ENCODE peak calls at places on chromosomes 3 and 15, in four cellular contexts. One of them, this sample, is unnamed.

GRCh38 chr3:88628901-88629300 is 478.5 kb upstream of the EPHA3 start:
- DNase-seq in HCEC 1CT: no peak
- DNase-seq in stimulated activated CD8-positive, alpha-beta memory T cell treated with anti-CD3 and anti-CD28 coated beads, Interleukin-15, amount 100 ng/mL, for 48 hours: no peak
- DNase-seq in right lobe of liver: no peak
- DNase-seq in this sample: no peak

GRCh38 chr3:127722928-127723603 is 50.3 kb downstream of the ABTB1 start:
- DNase-seq in stimulated activated CD8-positive, alpha-beta memory T cell treated with anti-CD3 and anti-CD28 coated beads, Interleukin-15, amount 100 ng/mL, for 48 hours: no peak
- DNase-seq in right lobe of liver: no peak
- DNase-seq in HCEC 1CT: no peak
- DNase-seq in this sample: no peak

GRCh38 chr3:107221856-107222255 is 155.4 kb upstream of the CCDC54 start:
- DNase-seq in HCEC 1CT: peak; percentile 61
- DNase-seq in stimulated activated CD8-positive, alpha-beta memory T cell treated with anti-CD3 and anti-CD28 coated beads, Interleukin-15, amount 100 ng/mL, for 48 hours: no peak
- DNase-seq in right lobe of liver: no peak
- DNase-seq in this sample: peak; percentile 79

GRCh38 chr15:63027646-63028045 is 14.9 kb upstream of the TPM1 start:
- DNase-seq in right lobe of liver: no peak
- DNase-seq in stimulated activated CD8-positive, alpha-beta memory T cell treated with anti-CD3 and anti-CD28 coated beads, Interleukin-15, amount 100 ng/mL, for 48 hours: no peak
- DNase-seq in HCEC 1CT: no peak
- DNase-seq in this sample: no peak

GRCh38 chr3:122082357-122082756 is 27.2 kb downstream of the CD86 start:
- DNase-seq in stimulated activated CD8-positive, alpha-beta memory T cell treated with anti-CD3 and anti-CD28 coated beads, Interleukin-15, amount 100 ng/mL, for 48 hours: no peak
- DNase-seq in right lobe of liver: no peak
- DNase-seq in HCEC 1CT: no peak
- DNase-seq in this sample: no peak

GRCh38 chr3:167493240-167493639 is 19.4 kb upstream of the SERPINI2 start:
- DNase-seq in right lobe of liver: no peak
- DNase-seq in HCEC 1CT: no peak
- DNase-seq in stimulated activated CD8-positive, alpha-beta memory T cell treated with anti-CD3 and anti-CD28 coated beads, Interleukin-15, amount 100 ng/mL, for 48 hours: no peak
- DNase-seq in this sample: no peak

GRCh38 chr15:55897560-55898336 is 95.7 kb downstream of the NEDD4 start:
- DNase-seq in stimulated activated CD8-positive, alpha-beta memory T cell treated with anti-CD3 and anti-CD28 coated beads, Interleukin-15, amount 100 ng/mL, for 48 hours: no peak
- DNase-seq in right lobe of liver: peak; percentile 53
- DNase-seq in HCEC 1CT: peak; percentile 83
- DNase-seq in this sample: peak; percentile 74

GRCh38 chr3:62601238-62601856 is 228.0 kb upstream of the FEZF2 start:
- DNase-seq in stimulated activated CD8-positive, alpha-beta memory T cell treated with anti-CD3 and anti-CD28 coated beads, Interleukin-15, amount 100 ng/mL, for 48 hours: no peak
- DNase-seq in HCEC 1CT: peak; percentile 97
- DNase-seq in right lobe of liver: no peak
- DNase-seq in this sample: peak; percentile 80

GRCh38 chr3:148329481-148330220 is 368.1 kb upstream of the AGTR1 start:
- DNase-seq in stimulated activated CD8-positive, alpha-beta memory T cell treated with anti-CD3 and anti-CD28 coated beads, Interleukin-15, amount 100 ng/mL, for 48 hours: no peak
- DNase-seq in HCEC 1CT: peak; percentile 58
- DNase-seq in right lobe of liver: no peak
- DNase-seq in this sample: peak; percentile 28

GRCh38 chr3:4079354-4080180 is 223.6 kb upstream of the SETMAR start:
- DNase-seq in right lobe of liver: no peak
- DNase-seq in HCEC 1CT: no peak
- DNase-seq in stimulated activated CD8-positive, alpha-beta memory T cell treated with anti-CD3 and anti-CD28 coated beads, Interleukin-15, amount 100 ng/mL, for 48 hours: no peak
- DNase-seq in this sample: no peak

GRCh38 chr15:94177112-94177511 is 54.2 kb upstream of the MCTP2 start:
- DNase-seq in right lobe of liver: no peak
- DNase-seq in stimulated activated CD8-positive, alpha-beta memory T cell treated with anti-CD3 and anti-CD28 coated beads, Interleukin-15, amount 100 ng/mL, for 48 hours: no peak
- DNase-seq in HCEC 1CT: no peak
- DNase-seq in this sample: no peak

GRCh38 chr3:43307226-43307625 is 20.9 kb downstream of the SNRK start:
- DNase-seq in stimulated activated CD8-positive, alpha-beta memory T cell treated with anti-CD3 and anti-CD28 coated beads, Interleukin-15, amount 100 ng/mL, for 48 hours: no peak
- DNase-seq in HCEC 1CT: peak; percentile 74
- DNase-seq in right lobe of liver: no peak
- DNase-seq in this sample: no peak

GRCh38 chr3:180420804-180421203 is 181.2 kb upstream of the TTC14 start:
- DNase-seq in right lobe of liver: no peak
- DNase-seq in stimulated activated CD8-positive, alpha-beta memory T cell treated with anti-CD3 and anti-CD28 coated beads, Interleukin-15, amount 100 ng/mL, for 48 hours: no peak
- DNase-seq in HCEC 1CT: peak; percentile 81
- DNase-seq in this sample: peak; percentile 16

GRCh38 chr3:117135207-117135606 is 425.6 kb downstream of the TUSC7 start:
- DNase-seq in HCEC 1CT: no peak
- DNase-seq in right lobe of liver: no peak
- DNase-seq in stimulated activated CD8-positive, alpha-beta memory T cell treated with anti-CD3 and anti-CD28 coated beads, Interleukin-15, amount 100 ng/mL, for 48 hours: no peak
- DNase-seq in this sample: no peak

GRCh38 chr3:176522436-176522835 is 674.8 kb downstream of the TBL1XR1 start:
- DNase-seq in stimulated activated CD8-positive, alpha-beta memory T cell treated with anti-CD3 and anti-CD28 coated beads, Interleukin-15, amount 100 ng/mL, for 48 hours: no peak
- DNase-seq in HCEC 1CT: no peak
- DNase-seq in right lobe of liver: no peak
- DNase-seq in this sample: no peak

GRCh38 chr15:30984542-30984941 is 6.9 kb downstream of the MTMR10 start:
- DNase-seq in right lobe of liver: no peak
- DNase-seq in HCEC 1CT: no peak
- DNase-seq in stimulated activated CD8-positive, alpha-beta memory T cell treated with anti-CD3 and anti-CD28 coated beads, Interleukin-15, amount 100 ng/mL, for 48 hours: no peak
- DNase-seq in this sample: no peak

GRCh38 chr15:92533298-92533697 is 122.3 kb downstream of the FAM174B start:
- DNase-seq in HCEC 1CT: no peak
- DNase-seq in right lobe of liver: no peak
- DNase-seq in stimulated activated CD8-positive, alpha-beta memory T cell treated with anti-CD3 and anti-CD28 coated beads, Interleukin-15, amount 100 ng/mL, for 48 hours: no peak
- DNase-seq in this sample: no peak

GRCh38 chr15:91061997-91062396 is 38.1 kb upstream of the SV2B start:
- DNase-seq in right lobe of liver: peak; percentile 58
- DNase-seq in stimulated activated CD8-positive, alpha-beta memory T cell treated with anti-CD3 and anti-CD28 coated beads, Interleukin-15, amount 100 ng/mL, for 48 hours: no peak
- DNase-seq in HCEC 1CT: no peak
- DNase-seq in this sample: no peak

GRCh38 chr3:143562789-143563188 is 285.5 kb downstream of the SLC9A9 start:
- DNase-seq in stimulated activated CD8-positive, alpha-beta memory T cell treated with anti-CD3 and anti-CD28 coated beads, Interleukin-15, amount 100 ng/mL, for 48 hours: no peak
- DNase-seq in HCEC 1CT: no peak
- DNase-seq in right lobe of liver: no peak
- DNase-seq in this sample: no peak

GRCh38 chr15:69824075-69824876 is 273.4 kb downstream of the TLE3 start:
- DNase-seq in HCEC 1CT: no peak
- DNase-seq in stimulated activated CD8-positive, alpha-beta memory T cell treated with anti-CD3 and anti-CD28 coated beads, Interleukin-15, amount 100 ng/mL, for 48 hours: no peak
- DNase-seq in right lobe of liver: no peak
- DNase-seq in this sample: no peak

This sample was measured in EL.